ENCODE peak calls at places on chromosome 16, in five cellular contexts. J is uterus, D is non-pigmented ciliary epithelial cell, T is NCI-H774, H is amygdala. G is an unnamed sample.

GRCh38 chr16:82938108-82938507 is 311.3 kb downstream of the CDH13 start:
- DNase-seq in H (no peak), D (no peak), T (no peak), J (no peak), G (no peak)

GRCh38 chr16:57071840-57072541 is 20.4 kb upstream of the CPNE2 start:
- DNase-seq in T (no peak), D (no peak), H (no peak), J (no peak), G (no peak)

GRCh38 chr16:66369055-66369592 is 2.6 kb downstream of the CDH5 start:
- DNase-seq in J (peak), H (no peak), T (no peak), D (no peak), G (no peak)

GRCh38 chr16:23304620-23305019 is 2.5 kb downstream of the SCNN1B start:
- DNase-seq in T (no peak), D (no peak), J (no peak), H (no peak), G (no peak)

GRCh38 chr16:11135167-11135973 is 120.6 kb downstream of the SOCS1 start:
- DNase-seq in H (no peak), T (no peak), D (no peak), J (no peak), G (no peak)

GRCh38 chr16:87698241-87698640 is 67.5 kb downstream of the KLHDC4 start:
- DNase-seq in H (no peak), T (no peak), D (no peak), J (no peak), G (no peak)

GRCh38 chr16:23595246-23595950 is 718 bp downstream of the NDUFAB1 start:
- DNase-seq in D (no peak), T (no peak), H (no peak), J (no peak), G (no peak)

GRCh38 chr16:47158991-47159390 is 15.2 kb upstream of the NETO2 start:
- DNase-seq in J (no peak), D (no peak), H (no peak), T (no peak), G (no peak)

GRCh38 chr16:84922351-84923135 is 88.8 kb downstream of the ZDHHC7 start:
- DNase-seq in J (peak), H (peak), D (no peak), T (peak), G (no peak)

G was measured in C1 segment of cervical spinal cord.